ENCODE peak calls at places on chromosomes 1 and 21, in six cellular contexts. L is IMR-90, K is PC-9, N is A549, Y is neuronal stem cell, M is fibroblast of lung. F is an unnamed sample. For H3K9me3, the result is how much of the 10 kb centered on the place peaks cover.

GRCh38 chr1:74468982-74469603 is 43.3 kb downstream of the LRRC53 start:
- DNase-seq in L (peak), K (no peak), N (peak), Y (peak), M (peak), F (peak)

GRCh38 chr1:211675230-211676105 is at the start of gene NEK2:
- DNase-seq in L (peak), K (peak), N (peak), Y (peak), M (peak), F (peak)

GRCh38 chr21:36260030-36260787 is 59.8 kb upstream of the MORC3 start:
- DNase-seq in L (peak), K (peak), N (peak), Y (peak), M (peak), F (peak)

GRCh38 chr1:197343663-197344273 is 75.7 kb downstream of the CRB1 start:
- DNase-seq in L (no peak), K (no peak), N (no peak), Y (no peak), M (no peak), F (no peak)

GRCh38 chr21:33348728-33349127 is 24.0 kb downstream of the IFNAR1 start:
- DNase-seq in L (no peak), K (no peak), N (no peak), Y (no peak), M (peak), F (no peak)

GRCh38 chr1:43531453-43531905 is 796 bp downstream of the PTPRF start:
- DNase-seq in L (no peak), K (no peak), N (peak), Y (no peak), M (no peak), F (peak)

GRCh38 chr1:160367516-160367900 is 637 bp downstream of the NHLH1 start:
- DNase-seq in L (no peak), K (no peak), N (no peak), Y (no peak), M (no peak), F (no peak)

GRCh38 chr1:234089396-234089795 is 184.9 kb downstream of the SLC35F3 start:
- DNase-seq in L (no peak), K (no peak), N (no peak), Y (no peak), M (no peak), F (peak)

GRCh38 chr21:34744801-34745200 is 76.0 kb downstream of the CLIC6 start:
- DNase-seq in L (no peak), K (no peak), N (no peak), Y (no peak), M (no peak), F (no peak)

GRCh38 chr1:22738069-22738435 is 27.4 kb downstream of the EPHB2 start:
- DNase-seq in L (no peak), K (no peak), N (no peak), Y (no peak), M (no peak), F (no peak)

GRCh38 chr1:47650205-47650604 is 212.4 kb downstream of the FOXD2 start:
- DNase-seq in L (peak), K (peak), N (peak), Y (no peak), M (peak), F (no peak)

GRCh38 chr1:25579241-25579946 is 36.0 kb downstream of the LDLRAP1 start:
- DNase-seq in L (no peak), K (no peak), N (no peak), Y (no peak), M (no peak), F (no peak)

GRCh38 chr1:42439940-42440339 is 15.9 kb downstream of the ZMYND12 start:
- DNase-seq in L (peak), K (peak), N (no peak), Y (no peak), M (peak), F (no peak)

GRCh38 chr1:32521165-32521564 is 18.1 kb upstream of the ZBTB8A start:
- DNase-seq in L (no peak), K (no peak), N (no peak), Y (no peak), M (no peak), F (no peak)

GRCh38 chr1:175434268-175434860 is 241.8 kb upstream of the KIAA0040 start:
- DNase-seq in L (no peak), K (no peak), N (no peak), Y (no peak), M (no peak), F (no peak)

GRCh38 chr1:53084589-53084971 is 22.6 kb downstream of the PODN start:
- DNase-seq in L (no peak), K (no peak), N (no peak), Y (no peak), M (no peak), F (no peak)

GRCh38 chr1:243390315-243390875 is 134.6 kb downstream of the SDCCAG8 start:
- DNase-seq in L (no peak), K (no peak), N (no peak), Y (no peak), M (no peak), F (no peak)

GRCh38 chr1:15856888-15857287 is 9.4 kb downstream of the SPEN start:
- DNase-seq in L (no peak), K (no peak), N (no peak), Y (no peak), M (no peak), F (no peak)

GRCh38 chr1:18069903-18070302 is 37.7 kb upstream of the IGSF21 start:
- DNase-seq in L (no peak), K (no peak), N (no peak), Y (no peak), M (no peak), F (no peak)

GRCh38 chr1:147895123-147895522 is 7.5 kb upstream of the GJA8 start:
- DNase-seq in L (no peak), K (no peak), N (no peak), Y (no peak), M (no peak), F (no peak)

GRCh38 chr1:10788592-10789006 is 7.8 kb downstream of the CASZ1 start:
- DNase-seq in L (no peak), K (no peak), N (peak), Y (no peak), M (peak), F (peak)

GRCh38 chr1:69016468-69016867 is 519.6 kb upstream of the DEPDC1 start:
- DNase-seq in L (no peak), K (no peak), N (no peak), Y (no peak), M (no peak), F (no peak)

GRCh38 chr21:41766883-41767605 is at the start of gene RIPK4:
- DNase-seq in L (peak), K (peak), N (peak), Y (no peak), M (peak), F (peak)

GRCh38 chr1:98940680-98941079 is 64.0 kb downstream of the PLPPR5 start:
- DNase-seq in L (peak), K (no peak), N (no peak), Y (no peak), M (peak), F (no peak)

GRCh38 chr1:34742667-34743270 is 12.1 kb upstream of the GJB5 start:
- DNase-seq in L (peak), K (peak), N (peak), Y (peak), M (peak), F (peak)

GRCh38 chr1:208238710-208239517 is 5.3 kb downstream of the PLXNA2 start:
- DNase-seq in L (peak), K (no peak), N (peak), Y (no peak), M (peak), F (peak)

GRCh38 chr21:33345751-33346238 is 21.0 kb downstream of the IFNAR1 start:
- DNase-seq in L (no peak), K (no peak), N (no peak), Y (no peak), M (no peak), F (no peak)

GRCh38 chr1:233614173-233614742 is 352 bp downstream of the KCNK1 start:
- DNase-seq in L (peak), K (peak), N (peak), Y (peak), M (peak), F (peak)

GRCh38 chr1:147267711-147268110 is 25.2 kb downstream of the CHD1L start:
- DNase-seq in L (no peak), K (no peak), N (no peak), Y (no peak), M (peak), F (no peak)

GRCh38 chr1:59730759-59731478 is 83.8 kb upstream of the HOOK1 start:
- DNase-seq in L (peak), K (peak), N (peak), Y (no peak), M (peak), F (no peak)

GRCh38 chr1:67097305-67097704 is 37.5 kb downstream of the C1orf141 start:
- DNase-seq in L (no peak), K (no peak), N (no peak), Y (peak), M (no peak), F (peak)

GRCh38 chr1:87329051-87329755 is 523 bp downstream of the LMO4 start:
- DNase-seq in L (peak), K (peak), N (peak), Y (no peak), M (peak), F (peak)

GRCh38 chr21:44089001-44089911 is 17.9 kb upstream of the PWP2 start:
- DNase-seq in L (no peak), K (no peak), N (no peak), Y (no peak), M (no peak), F (no peak)

GRCh38 chr1:246417152-246417812 is 89.8 kb downstream of the SMYD3 start:
- DNase-seq in L (peak), K (no peak), N (no peak), Y (no peak), M (peak), F (no peak)

GRCh38 chr1:31939484-31940329 is 1.5 kb upstream of the PTP4A2 start:
- DNase-seq in L (peak), K (peak), N (peak), Y (no peak), M (peak), F (peak)

GRCh38 chr1:37031419-37031818 is 2.9 kb downstream of the GRIK3 start:
- DNase-seq in L (no peak), K (no peak), N (no peak), Y (no peak), M (no peak), F (no peak)

GRCh38 chr21:34938079-34938764 is 110.9 kb downstream of the RUNX1 start:
- DNase-seq in L (peak), K (no peak), N (no peak), Y (no peak), M (peak), F (no peak)

GRCh38 chr1:112359961-112360767 is 35.9 kb upstream of the CTTNBP2NL start:
- DNase-seq in L (peak), K (peak), N (no peak), Y (peak), M (peak), F (peak)

GRCh38 chr1:88141499-88142074 is 542.5 kb upstream of the PKN2 start:
- DNase-seq in L (no peak), K (no peak), N (no peak), Y (no peak), M (no peak), F (no peak)

GRCh38 chr21:25456672-25457071 is 150.6 kb downstream of the MRPL39 start:
- DNase-seq in L (peak), K (no peak), N (no peak), Y (no peak), M (peak), F (no peak)
- H3K9me3 ChIP-seq in L (under half), K (under half), N (under half), Y (under half), M (under half), F (under half)

GRCh38 chr1:110186558-110186957 is 23.6 kb upstream of the KCNC4 start:
- DNase-seq in L (no peak), K (no peak), N (no peak), Y (no peak), M (no peak), F (no peak)

GRCh38 chr1:110190282-110190929 is 19.7 kb upstream of the KCNC4 start:
- DNase-seq in L (no peak), K (no peak), N (no peak), Y (no peak), M (no peak), F (no peak)

GRCh38 chr1:110189181-110189580 is 20.9 kb upstream of the KCNC4 start:
- DNase-seq in L (no peak), K (no peak), N (no peak), Y (no peak), M (no peak), F (no peak)

GRCh38 chr1:110187139-110187890 is 22.8 kb upstream of the KCNC4 start:
- DNase-seq in L (no peak), K (peak), N (no peak), Y (no peak), M (peak), F (no peak)

GRCh38 chr1:110188116-110188618 is 21.9 kb upstream of the KCNC4 start:
- DNase-seq in L (peak), K (peak), N (no peak), Y (no peak), M (peak), F (no peak)
- H3K4me2 ChIP-seq in L (no peak), K (peak), N (no peak), Y (no peak), M (no peak), F (no peak)

GRCh38 chr21:21174676-21175075 is 176.5 kb downstream of the NCAM2 start:
- DNase-seq in L (no peak), K (no peak), N (no peak), Y (no peak), M (no peak), F (no peak)

GRCh38 chr21:21179619-21180336 is 181.6 kb downstream of the NCAM2 start:
- DNase-seq in L (no peak), K (no peak), N (no peak), Y (no peak), M (no peak), F (no peak)

GRCh38 chr21:21175798-21176334 is 177.7 kb downstream of the NCAM2 start:
- DNase-seq in L (no peak), K (no peak), N (no peak), Y (no peak), M (no peak), F (no peak)

GRCh38 chr21:21182401-21182800 is 184.2 kb downstream of the NCAM2 start:
- DNase-seq in L (no peak), K (no peak), N (no peak), Y (no peak), M (no peak), F (no peak)

DNA sequence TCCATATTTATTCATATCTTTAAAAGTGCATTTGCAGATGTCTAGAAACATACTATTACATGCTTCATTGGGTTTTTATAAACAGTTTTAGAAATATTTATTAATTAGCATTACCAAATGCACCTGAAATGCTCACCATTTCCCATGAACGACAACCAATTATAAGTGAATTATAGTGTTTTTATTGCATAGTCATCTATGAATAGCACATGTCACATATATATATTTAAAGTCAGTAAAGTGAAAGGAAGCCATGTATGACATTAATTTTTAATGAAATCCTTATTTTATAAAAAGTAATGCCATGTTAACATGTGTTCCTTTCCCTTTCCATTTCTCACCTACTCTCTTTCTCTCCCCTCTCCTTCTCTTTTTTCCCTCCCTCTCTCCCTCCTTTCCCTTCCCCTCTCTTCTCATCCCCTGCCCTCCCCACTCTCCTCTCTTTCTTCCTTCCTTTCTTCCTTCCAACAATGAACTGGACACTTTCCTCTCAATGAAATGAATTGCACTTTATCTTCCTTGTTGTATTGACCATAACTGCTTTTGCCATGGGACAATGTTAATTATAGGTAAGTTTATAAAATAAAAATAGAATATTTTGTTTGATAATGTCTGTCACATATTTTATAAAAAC is 179.3 kb downstream of the NCAM2 start:
- DNase-seq in L (no peak), K (no peak), N (no peak), Y (no peak), M (no peak), F (no peak)
- H3K9me3 ChIP-seq in L (under half), K (under half), N (under half), Y (under half), M (under half), F (under half)

DNA sequence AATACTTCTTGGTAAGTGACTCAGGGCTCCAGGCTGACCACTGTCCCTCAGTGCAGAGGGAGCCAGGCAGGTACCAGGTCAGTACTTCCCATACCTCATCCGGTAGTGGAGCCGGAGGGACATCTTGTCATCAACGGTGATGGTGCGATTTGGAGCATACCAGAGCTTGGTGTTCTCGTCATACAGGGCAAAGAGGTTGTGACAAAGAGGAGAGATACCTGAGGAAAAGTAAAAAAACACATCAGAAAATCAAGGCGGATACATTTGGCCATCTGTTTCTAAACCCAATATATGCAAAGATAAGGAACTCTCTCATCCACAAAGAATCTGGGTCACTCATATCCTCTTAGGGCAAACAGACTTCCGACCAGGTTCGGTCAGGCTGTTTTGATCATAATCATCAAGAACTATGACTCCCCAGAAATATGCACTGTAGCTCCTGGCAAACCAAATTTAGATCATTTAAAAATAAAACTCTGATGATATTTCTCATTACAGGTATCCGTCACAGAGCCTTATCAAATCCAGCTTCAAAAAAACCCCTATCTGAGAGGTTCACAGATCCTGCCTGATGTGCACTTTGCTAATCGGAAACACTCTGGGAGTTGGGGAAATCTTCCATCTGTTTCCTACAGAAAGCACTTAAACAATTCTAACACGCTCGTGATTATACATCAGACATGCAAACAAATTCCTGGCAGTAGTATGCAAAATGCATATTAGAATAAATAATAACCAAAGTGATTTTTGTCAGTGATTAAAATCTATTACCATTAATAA is 87.2 kb downstream of the JAK1 start:
- DNase-seq in L (peak), K (no peak), N (no peak), Y (no peak), M (peak), F (no peak)
- H3K4me2 ChIP-seq in L (no peak), K (no peak), N (no peak), Y (no peak), M (no peak), F (no peak)

DNA sequence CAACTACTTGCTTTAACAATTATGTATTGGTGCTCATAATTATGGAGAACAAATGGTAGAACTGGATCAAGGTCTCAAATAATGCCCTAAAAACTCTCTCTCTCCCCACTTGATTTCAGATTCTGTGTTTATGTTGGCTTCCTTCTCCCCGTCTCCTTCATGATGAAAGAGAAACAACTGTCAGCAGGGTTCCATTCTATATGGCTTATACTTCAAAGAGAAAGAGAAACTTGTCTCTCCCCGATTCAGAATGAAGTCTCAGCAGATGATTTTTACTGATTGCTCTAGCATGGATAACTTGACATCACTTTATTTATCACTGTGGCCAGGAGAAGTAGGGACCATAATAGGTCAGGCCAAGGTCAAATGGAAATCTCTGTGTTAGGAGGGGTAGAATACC is 575.6 kb downstream of the AGBL4 start:
- DNase-seq in L (no peak), K (no peak), N (no peak), Y (no peak), M (no peak), F (no peak)
- H3K9me3 ChIP-seq in L (under half), K (under half), N (under half), Y (under half), M (under half), F (half or more)

DNA sequence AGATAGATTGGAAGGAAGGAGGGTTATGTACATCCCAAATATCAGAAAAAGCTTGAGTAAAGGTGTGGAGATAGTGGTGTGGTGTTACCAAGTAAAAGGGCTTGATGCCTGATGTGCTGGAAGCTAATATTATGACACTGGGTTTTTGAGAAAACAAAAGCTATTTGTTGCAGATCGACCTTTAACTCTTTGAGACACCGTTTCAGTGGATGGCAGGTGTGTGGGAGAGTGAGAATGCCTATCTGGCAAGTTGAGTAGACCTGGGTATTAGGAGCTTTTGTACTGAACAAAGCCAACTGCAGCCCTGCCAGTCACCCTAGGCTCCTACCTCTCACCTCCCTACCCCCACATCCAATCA is 1.4 kb downstream of the MMACHC start:
- DNase-seq in L (no peak), K (no peak), N (no peak), Y (no peak), M (no peak), F (no peak)
- H3K4me2 ChIP-seq in L (no peak), K (peak), N (peak), Y (no peak), M (no peak), F (peak)